ENCODE peak calls at places on chromosomes 6 and 20, in four cellular contexts. R is IMR-90, M is Peyer's patch, A is right lobe of liver. D is an unnamed sample.

GRCh38 chr6:132713355-132714134 is at the start of gene VNN1:
- DNase-seq in R (no peak), M (peak; percentile 83), A (peak; percentile 77), D (no peak)

GRCh38 chr6:1325471-1326309 is 13.8 kb downstream of the FOXQ1 start:
- DNase-seq in R (peak; percentile 93), M (no peak), A (no peak), D (peak; percentile 75)

GRCh38 chr20:7379621-7380220 is 560.5 kb downstream of the HAO1 start:
- DNase-seq in M (no peak), A (no peak), R (no peak), D (no peak)

GRCh38 chr20:61765871-61766654 is 299.6 kb downstream of the TAF4 start:
- DNase-seq in A (peak; percentile 39), R (no peak), M (no peak), D (no peak)

GRCh38 chr20:23061713-23062561 is 12.5 kb upstream of the THBD start:
- DNase-seq in R (peak; percentile 57), A (no peak), M (peak; percentile 52), D (peak; percentile 89)

GRCh38 chr20:13219327-13220193 is 1.5 kb upstream of the ISM1 start:
- DNase-seq in M (peak; percentile 52), A (no peak), R (no peak), D (no peak)

GRCh38 chr6:119791746-119792145 is 442.2 kb upstream of the MAN1A1 start:
- DNase-seq in M (no peak), R (no peak), A (no peak), D (no peak)

GRCh38 chr6:70980800-70981199 is 23.9 kb upstream of the B3GAT2 start:
- DNase-seq in M (no peak), A (no peak), R (no peak), D (no peak)

GRCh38 chr6:43200541-43200940 is 18.5 kb downstream of the CUL9 start:
- DNase-seq in R (no peak), M (no peak), A (no peak), D (no peak)

GRCh38 chr6:24876496-24877465 is 59.0 kb downstream of the RIPOR2 start:
- DNase-seq in M (no peak), R (no peak), A (no peak), D (no peak)

GRCh38 chr6:11711644-11711993 is 67.0 kb downstream of the ADTRP start:
- DNase-seq in M (no peak), A (no peak), R (peak; percentile 80), D (no peak)

GRCh38 chr6:26328265-26328844 is 36.6 kb upstream of the BTN3A2 start:
- DNase-seq in A (no peak), M (no peak), R (no peak), D (no peak)

GRCh38 chr20:50019466-50020256 is 36.9 kb downstream of the SNAI1 start:
- DNase-seq in A (peak; percentile 87), M (no peak), R (no peak), D (no peak)

GRCh38 chr6:77292564-77293546 is 170.4 kb downstream of the HTR1B start:
- DNase-seq in M (no peak), A (no peak), R (peak; percentile 80), D (peak; percentile 91)

GRCh38 chr20:44615169-44615791 is 32.9 kb downstream of the PKIG start:
- DNase-seq in A (no peak), R (peak; percentile 38), M (no peak), D (peak; percentile 35)

GRCh38 chr6:37838209-37838921 is 18.8 kb downstream of the ZFAND3 start:
- DNase-seq in A (no peak), M (no peak), R (peak; percentile 56), D (peak; percentile 58)

GRCh38 chr6:149026530-149026942 is 279.7 kb downstream of the UST start:
- DNase-seq in A (no peak), R (peak; percentile 98), M (no peak), D (peak; percentile 89)

GRCh38 chr20:43837856-43838702 is 76.6 kb upstream of the TOX2 start:
- DNase-seq in R (no peak), M (no peak), A (no peak), D (no peak)

GRCh38 chr6:56772737-56773184 is 130.1 kb upstream of the DST start:
- DNase-seq in R (peak; percentile 93), A (no peak), M (no peak), D (peak; percentile 66)
- TF ChIP-seq CTCF in R (peak; percentile 11), A (no peak), M (no peak), D (no peak)

DNA sequence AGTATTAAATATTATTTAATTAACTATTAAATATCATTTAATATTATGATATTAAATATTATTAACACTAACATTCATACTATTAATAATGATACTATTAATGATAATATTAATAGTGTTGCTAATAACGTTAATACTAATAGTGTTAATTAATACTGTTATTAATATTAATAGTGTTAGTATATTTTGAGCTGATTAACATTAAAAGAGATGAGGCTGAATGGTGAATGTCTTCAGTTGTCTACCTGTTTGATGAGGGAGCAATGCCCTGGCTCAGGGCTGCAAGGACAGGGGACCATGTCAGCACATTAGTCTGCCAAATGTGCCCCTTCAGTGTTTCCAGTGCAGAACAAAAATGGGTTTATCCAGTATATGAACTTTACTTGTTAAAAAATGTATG is 96.6 kb upstream of the PLEKHG1 start:
- DNase-seq in M (no peak), R (no peak), A (no peak), D (no peak)
- H3K4me3 ChIP-seq in M (no peak overlapping the region), R (no peak overlapping the region), A (no peak overlapping the region), D (no peak overlapping the region)

GRCh38 chr6:23269436-23269835 is 700.1 kb downstream of the HDGFL1 start:
- DNase-seq in R (peak; percentile 28), A (no peak), M (no peak), D (peak; percentile 24)

GRCh38 chr6:23267651-23268050 is 698.3 kb downstream of the HDGFL1 start:
- DNase-seq in R (no peak), M (no peak), A (no peak), D (no peak)

GRCh38 chr6:23266536-23266935 is 697.2 kb downstream of the HDGFL1 start:
- DNase-seq in A (no peak), R (no peak), M (no peak), D (no peak)

GRCh38 chr6:23262864-23263263 is 693.5 kb downstream of the HDGFL1 start:
- DNase-seq in A (no peak), M (no peak), R (no peak), D (no peak)

GRCh38 chr6:23265270-23265669 is 695.9 kb downstream of the HDGFL1 start:
- DNase-seq in A (no peak), M (no peak), R (no peak), D (no peak)
- TF ChIP-seq CTCF in A (no peak), M (no peak), R (no peak), D (no peak)

GRCh38 chr20:60137657-60138245 is 179.5 kb downstream of the CDH26 start:
- DNase-seq in R (peak; percentile 24), A (no peak), M (peak; percentile 53), D (peak; percentile 6)
- H3K4me3 ChIP-seq in R (peak overlapping the region; percentile 62), A (peak overlapping the region; percentile 42), M (no peak overlapping the region), D (peak overlapping the region; percentile 25)

GRCh38 chr6:153941768-153942167 is 97.3 kb upstream of the OPRM1 start:
- DNase-seq in A (no peak), M (peak; percentile 50), R (no peak), D (no peak)
- TF ChIP-seq CTCF in A (no peak), M (no peak), R (no peak), D (no peak)

GRCh38 chr6:154245542-154245941 is 111.1 kb downstream of the IPCEF1 start:
- DNase-seq in R (no peak), M (no peak), A (no peak), D (no peak)
- H3K4me3 ChIP-seq in R (no peak overlapping the region), M (peak overlapping the region; percentile 27), A (no peak overlapping the region), D (no peak overlapping the region)

GRCh38 chr6:51541847-51542246 is 545.6 kb downstream of the PKHD1 start:
- DNase-seq in M (no peak), R (no peak), A (no peak), D (no peak)
- TF ChIP-seq CTCF in M (no peak), R (no peak), A (peak; percentile 28), D (no peak)

GRCh38 chr20:31516651-31517050 is 2.4 kb downstream of the HM13 start:
- DNase-seq in A (no peak), R (no peak), M (no peak), D (no peak)
- H3K4me3 ChIP-seq in A (no peak overlapping the region), R (no peak overlapping the region), M (no peak overlapping the region), D (no peak overlapping the region)

D was measured in fibroblast of pulmonary artery.